ENCODE peak calls at places on chromosomes 2 and 18, in six cellular contexts. One of them, this sample, is unnamed. For H3K9me3 and H3K4me1, the result is how much of the 10 kb centered on the place peaks cover.

GRCh38 chr2:206442854-206443734 is at the start of gene ADAM23:
- DNase-seq in left ventricle myocardium inferior: peak
- DNase-seq in adipocyte: peak
- DNase-seq in stomach: no peak
- DNase-seq in CD8-positive, alpha-beta T cell: no peak
- DNase-seq in prostate gland: no peak
- DNase-seq in this sample: no peak

GRCh38 chr2:23706613-23707078 is 220.3 kb downstream of the ATAD2B start:
- DNase-seq in left ventricle myocardium inferior: no peak
- DNase-seq in adipocyte: no peak
- DNase-seq in stomach: no peak
- DNase-seq in CD8-positive, alpha-beta T cell: no peak
- DNase-seq in prostate gland: no peak
- DNase-seq in this sample: no peak

GRCh38 chr2:191845248-191845715 is 1.6 kb downstream of the CAVIN2 start:
- DNase-seq in left ventricle myocardium inferior: peak
- DNase-seq in adipocyte: peak
- DNase-seq in stomach: no peak
- DNase-seq in CD8-positive, alpha-beta T cell: no peak
- DNase-seq in prostate gland: no peak
- DNase-seq in this sample: no peak

GRCh38 chr2:150097891-150098595 is 389.4 kb downstream of the RND3 start:
- DNase-seq in left ventricle myocardium inferior: no peak
- DNase-seq in adipocyte: peak
- DNase-seq in stomach: no peak
- DNase-seq in CD8-positive, alpha-beta T cell: no peak
- DNase-seq in prostate gland: no peak
- DNase-seq in this sample: peak

GRCh38 chr2:127625146-127625943 is 20.6 kb upstream of the GPR17 start:
- DNase-seq in left ventricle myocardium inferior: no peak
- DNase-seq in adipocyte: no peak
- DNase-seq in stomach: no peak
- DNase-seq in CD8-positive, alpha-beta T cell: no peak
- DNase-seq in prostate gland: no peak
- DNase-seq in this sample: no peak

GRCh38 chr18:70195852-70196434 is 9.5 kb downstream of the RTTN start:
- DNase-seq in left ventricle myocardium inferior: no peak
- DNase-seq in adipocyte: peak
- DNase-seq in stomach: no peak
- DNase-seq in CD8-positive, alpha-beta T cell: no peak
- DNase-seq in prostate gland: peak
- DNase-seq in this sample: peak

GRCh38 chr2:12412898-12413305 is 303.8 kb upstream of the TRIB2 start:
- DNase-seq in left ventricle myocardium inferior: no peak
- DNase-seq in adipocyte: no peak
- DNase-seq in stomach: no peak
- DNase-seq in CD8-positive, alpha-beta T cell: no peak
- DNase-seq in prostate gland: no peak
- DNase-seq in this sample: no peak

GRCh38 chr2:86229221-86229620 is 30.0 kb downstream of the MRPL35 start:
- DNase-seq in left ventricle myocardium inferior: no peak
- DNase-seq in adipocyte: no peak
- DNase-seq in stomach: no peak
- DNase-seq in CD8-positive, alpha-beta T cell: no peak
- DNase-seq in prostate gland: no peak
- DNase-seq in this sample: no peak

GRCh38 chr18:74175658-74176057 is 27.3 kb downstream of the TIMM21 start:
- DNase-seq in left ventricle myocardium inferior: no peak
- DNase-seq in adipocyte: no peak
- DNase-seq in stomach: no peak
- DNase-seq in CD8-positive, alpha-beta T cell: no peak
- DNase-seq in prostate gland: no peak
- DNase-seq in this sample: no peak

GRCh38 chr2:183034806-183035205 is 3.5 kb downstream of the NCKAP1 start:
- DNase-seq in left ventricle myocardium inferior: no peak
- DNase-seq in adipocyte: peak
- DNase-seq in stomach: no peak
- DNase-seq in CD8-positive, alpha-beta T cell: no peak
- DNase-seq in prostate gland: no peak
- DNase-seq in this sample: no peak

GRCh38 chr2:9285385-9285784 is 78.8 kb downstream of the ASAP2 start:
- DNase-seq in left ventricle myocardium inferior: no peak
- DNase-seq in adipocyte: no peak
- DNase-seq in stomach: no peak
- DNase-seq in CD8-positive, alpha-beta T cell: no peak
- DNase-seq in prostate gland: no peak
- DNase-seq in this sample: no peak

GRCh38 chr2:118988706-118989105 is 46.7 kb downstream of the MARCO start:
- DNase-seq in left ventricle myocardium inferior: no peak
- DNase-seq in adipocyte: no peak
- DNase-seq in stomach: peak
- DNase-seq in CD8-positive, alpha-beta T cell: no peak
- DNase-seq in prostate gland: no peak
- DNase-seq in this sample: no peak

GRCh38 chr18:33871363-33872025 is 293.5 kb downstream of the ASXL3 start:
- DNase-seq in left ventricle myocardium inferior: no peak
- DNase-seq in adipocyte: no peak
- DNase-seq in stomach: no peak
- DNase-seq in CD8-positive, alpha-beta T cell: no peak
- DNase-seq in prostate gland: no peak
- DNase-seq in this sample: no peak

GRCh38 chr2:14517731-14518130 is 114.8 kb upstream of the LRATD1 start:
- DNase-seq in left ventricle myocardium inferior: no peak
- DNase-seq in adipocyte: no peak
- DNase-seq in stomach: no peak
- DNase-seq in CD8-positive, alpha-beta T cell: no peak
- DNase-seq in prostate gland: peak
- DNase-seq in this sample: no peak

GRCh38 chr2:75602724-75603342 is 42.1 kb upstream of the EVA1A start:
- DNase-seq in left ventricle myocardium inferior: no peak
- DNase-seq in adipocyte: peak
- DNase-seq in stomach: no peak
- DNase-seq in CD8-positive, alpha-beta T cell: no peak
- DNase-seq in prostate gland: no peak
- DNase-seq in this sample: peak

GRCh38 chr2:85995648-85996529 is 107.1 kb upstream of the ST3GAL5 start:
- DNase-seq in left ventricle myocardium inferior: no peak
- DNase-seq in adipocyte: no peak
- DNase-seq in stomach: no peak
- DNase-seq in CD8-positive, alpha-beta T cell: no peak
- DNase-seq in prostate gland: no peak
- DNase-seq in this sample: no peak

GRCh38 chr2:204731996-204732395 is 186.7 kb downstream of the PARD3B start:
- DNase-seq in left ventricle myocardium inferior: no peak
- DNase-seq in adipocyte: no peak
- DNase-seq in stomach: no peak
- DNase-seq in CD8-positive, alpha-beta T cell: no peak
- DNase-seq in prostate gland: no peak
- DNase-seq in this sample: no peak
- H3K9me3 ChIP-seq in left ventricle myocardium inferior: under half
- H3K9me3 ChIP-seq in adipocyte: under half
- H3K9me3 ChIP-seq in stomach: under half
- H3K9me3 ChIP-seq in CD8-positive, alpha-beta T cell: under half
- H3K9me3 ChIP-seq in prostate gland: under half
- H3K9me3 ChIP-seq in this sample: under half

GRCh38 chr2:100755441-100755840 is 64.5 kb upstream of the NPAS2 start:
- DNase-seq in left ventricle myocardium inferior: no peak
- DNase-seq in adipocyte: no peak
- DNase-seq in stomach: no peak
- DNase-seq in CD8-positive, alpha-beta T cell: no peak
- DNase-seq in prostate gland: no peak
- DNase-seq in this sample: no peak
- H3K4me1 ChIP-seq in left ventricle myocardium inferior: under half
- H3K4me1 ChIP-seq in adipocyte: half or more
- H3K4me1 ChIP-seq in stomach: under half
- H3K4me1 ChIP-seq in CD8-positive, alpha-beta T cell: under half
- H3K4me1 ChIP-seq in prostate gland: under half
- H3K4me1 ChIP-seq in this sample: under half

DNA sequence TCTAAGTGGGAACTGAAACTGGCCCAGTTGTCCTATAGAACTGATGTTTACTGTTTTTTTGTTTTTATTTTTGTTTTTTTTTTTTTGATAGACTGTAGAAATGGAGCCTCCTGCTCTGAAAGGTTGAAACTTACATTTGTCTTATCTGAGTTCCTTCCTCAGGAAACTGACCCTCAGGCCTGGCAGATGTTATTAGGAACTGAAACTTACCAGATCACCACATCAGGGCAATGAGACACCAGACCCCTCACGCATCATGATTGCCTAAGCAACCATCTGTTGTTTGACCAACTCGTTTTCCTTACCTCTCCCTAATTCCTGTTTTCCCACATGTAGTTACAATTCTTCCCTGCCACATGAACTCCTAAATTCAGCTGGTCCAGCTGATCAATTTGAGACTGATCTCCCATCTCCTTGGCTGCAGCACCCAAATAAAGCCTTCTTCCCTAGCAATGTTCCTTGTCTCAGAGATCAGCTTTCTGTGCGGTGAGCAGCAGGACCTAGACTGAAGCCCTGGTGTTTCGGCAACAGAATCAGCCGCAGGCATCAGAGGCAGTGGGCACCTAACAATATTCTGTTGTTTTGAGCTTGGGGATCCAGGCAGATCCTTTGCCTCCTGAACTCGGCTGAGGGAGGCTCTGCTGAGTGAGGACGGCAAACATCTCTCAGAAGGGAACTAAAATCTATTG is 96.8 kb downstream of the MSH2 start:
- DNase-seq in left ventricle myocardium inferior: no peak
- DNase-seq in adipocyte: no peak
- DNase-seq in stomach: no peak
- DNase-seq in CD8-positive, alpha-beta T cell: no peak
- DNase-seq in prostate gland: no peak
- DNase-seq in this sample: no peak
- H3K9me3 ChIP-seq in left ventricle myocardium inferior: under half
- H3K9me3 ChIP-seq in adipocyte: under half
- H3K9me3 ChIP-seq in stomach: under half
- H3K9me3 ChIP-seq in CD8-positive, alpha-beta T cell: under half
- H3K9me3 ChIP-seq in prostate gland: under half
- H3K9me3 ChIP-seq in this sample: under half

DNA sequence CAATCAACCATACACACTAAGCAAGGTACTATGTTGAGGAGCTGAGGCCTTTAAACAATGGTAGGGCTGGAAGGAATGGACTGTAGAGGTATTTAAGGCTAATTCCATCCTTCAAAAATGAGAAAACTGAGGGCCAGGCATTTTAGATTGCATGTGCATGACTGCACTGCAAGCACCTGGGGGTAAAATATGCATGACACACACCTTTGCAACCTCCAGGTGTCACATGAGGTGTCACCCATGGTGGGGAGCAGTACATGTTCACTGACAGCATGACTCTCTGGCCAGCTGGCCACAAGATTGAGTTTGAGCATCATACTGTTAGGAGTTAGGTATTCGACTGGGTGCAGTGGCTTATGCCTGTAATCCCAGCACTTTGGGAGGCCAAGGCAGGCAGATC is 182.8 kb downstream of the ZBTB7C start:
- DNase-seq in left ventricle myocardium inferior: no peak
- DNase-seq in adipocyte: no peak
- DNase-seq in stomach: no peak
- DNase-seq in CD8-positive, alpha-beta T cell: no peak
- DNase-seq in prostate gland: no peak
- DNase-seq in this sample: no peak
- H3K4me1 ChIP-seq in left ventricle myocardium inferior: under half
- H3K4me1 ChIP-seq in adipocyte: under half
- H3K4me1 ChIP-seq in stomach: under half
- H3K4me1 ChIP-seq in CD8-positive, alpha-beta T cell: under half
- H3K4me1 ChIP-seq in prostate gland: under half
- H3K4me1 ChIP-seq in this sample: under half